ENCODE peak calls at places on chromosomes 1 and 21, in ten cellular contexts. D is trophoblast cell, W is fibroblast of lung, K is pancreas, S is uterus, N is colonic mucosa, Q is ascending aorta, U is mesenchymal stem cell, O is mesendoderm, X is mucosa of descending colon. A is an unnamed sample.

GRCh38 chr1:160813215-160813614 is 17.2 kb downstream of the LY9 start:
- DNase-seq in D (peak; percentile 52), W (peak; percentile 6), K (no peak), S (no peak), N (no peak), Q (no peak), U (no peak), O (peak; percentile 63), X (no peak), A (no peak)

GRCh38 chr1:10744654-10745238 is 51.7 kb downstream of the CASZ1 start:
- DNase-seq in D (no peak), W (no peak), K (no peak), S (no peak), N (no peak), Q (no peak), U (no peak), O (no peak), X (no peak), A (no peak)

GRCh38 chr1:25148673-25149300 is 83.5 kb downstream of the SYF2 start:
- DNase-seq in D (no peak), W (peak; percentile 6), K (no peak), S (no peak), N (peak; percentile 31), Q (no peak), U (no peak), O (peak; percentile 63), X (peak; percentile 48), A (peak; percentile 29)

GRCh38 chr1:161727343-161727924 is 6.1 kb downstream of the FCRLB start:
- DNase-seq in D (no peak), W (peak; percentile 91), K (no peak), S (no peak), N (peak; percentile 20), Q (no peak), U (peak; percentile 89), O (no peak), X (peak; percentile 21), A (peak; percentile 73)

GRCh38 chr1:199463521-199464127 is 563.9 kb upstream of the NR5A2 start:
- DNase-seq in D (peak; percentile 42), W (peak; percentile 69), K (peak; percentile 41), S (no peak), N (peak; percentile 24), Q (no peak), U (peak; percentile 86), O (peak; percentile 85), X (peak; percentile 33), A (no peak)

GRCh38 chr21:30227128-30227527 is 11.2 kb upstream of the CLDN8 start:
- DNase-seq in D (no peak), W (no peak), K (no peak), S (no peak), N (no peak), Q (no peak), U (peak; percentile 1), O (no peak), X (no peak), A (no peak)

GRCh38 chr1:178379807-178380206 is 117.0 kb downstream of the CLEC20A start:
- DNase-seq in D (no peak), W (no peak), K (no peak), S (no peak), N (no peak), Q (no peak), U (no peak), O (peak; percentile 63), X (no peak), A (no peak)

GRCh38 chr1:199510314-199510713 is 517.2 kb upstream of the NR5A2 start:
- DNase-seq in D (no peak), W (no peak), K (no peak), S (no peak), N (no peak), Q (no peak), U (no peak), O (no peak), X (no peak), A (no peak)

GRCh38 chr1:151047925-151048644 is 534 bp downstream of the C1orf56 start:
- DNase-seq in D (peak; percentile 20), W (peak; percentile 72), K (peak; percentile 74), S (peak; percentile 71), N (peak; percentile 76), Q (peak; percentile 85), U (peak; percentile 77), O (peak; percentile 89), X (peak; percentile 73), A (no peak)
- H3K4me1 ChIP-seq in D (peaks cover 5% of the 10 kb centered on the region), W (peaks cover 2% of the 10 kb centered on the region), K (peaks cover 13% of the 10 kb centered on the region), S (no peaks in the 10 kb centered on the region), N (peaks cover 7% of the 10 kb centered on the region), Q (no peaks in the 10 kb centered on the region), U (peaks cover 8% of the 10 kb centered on the region), O (peaks cover 1% of the 10 kb centered on the region), X (peaks cover 6% of the 10 kb centered on the region), A (peaks cover 39% of the 10 kb centered on the region)

GRCh38 chr1:32758795-32759430 is 56.3 kb upstream of the SYNC start:
- DNase-seq in D (no peak), W (no peak), K (no peak), S (no peak), N (no peak), Q (no peak), U (no peak), O (peak; percentile 96), X (no peak), A (no peak)

GRCh38 chr1:32759997-32760623 is 57.0 kb downstream of the YARS1 start:
- DNase-seq in D (peak; percentile 89), W (peak; percentile 92), K (peak; percentile 99), S (peak; percentile 74), N (peak; percentile 95), Q (no peak), U (peak; percentile 48), O (peak; percentile 99), X (peak; percentile 94), A (no peak)

GRCh38 chr1:32759521-32759980 is 57.0 kb upstream of the SYNC start:
- DNase-seq in D (no peak), W (no peak), K (peak; percentile 91), S (no peak), N (peak; percentile 87), Q (no peak), U (no peak), O (peak; percentile 68), X (peak; percentile 79), A (no peak)

GRCh38 chr1:32757213-32757895 is 54.8 kb upstream of the SYNC start:
- DNase-seq in D (no peak), W (no peak), K (no peak), S (no peak), N (peak; percentile 64), Q (no peak), U (no peak), O (peak; percentile 90), X (peak; percentile 63), A (no peak)

DNA sequence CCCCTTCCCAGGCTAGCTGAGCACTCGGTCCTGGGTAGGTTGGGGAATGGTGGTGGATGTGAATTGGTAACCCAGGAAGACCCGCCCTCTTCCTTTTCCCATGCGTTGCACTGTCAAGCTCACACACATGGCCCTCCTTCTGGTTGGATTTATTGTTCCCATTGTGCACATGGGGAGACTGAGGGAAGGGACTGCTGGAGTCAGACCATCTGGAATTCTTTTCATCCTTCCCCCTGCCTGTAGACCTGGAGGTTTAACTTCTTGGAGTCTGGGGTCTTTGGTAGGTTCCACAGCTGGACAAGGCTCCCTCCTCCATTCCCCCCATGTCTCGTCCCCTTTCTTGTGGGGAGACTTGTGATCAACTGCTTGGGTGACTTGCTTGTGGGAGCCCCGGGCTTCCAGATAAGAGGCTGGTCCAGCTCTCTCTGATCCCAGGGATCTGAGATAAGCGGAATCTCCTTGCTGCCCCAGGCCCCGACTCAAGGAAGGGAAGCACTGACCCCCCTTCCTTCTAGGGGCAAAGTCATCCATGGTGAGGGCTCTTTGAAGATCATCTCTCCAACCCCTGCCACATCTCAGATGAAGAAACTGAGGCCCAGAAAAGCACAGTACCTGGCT is 55.7 kb upstream of the SYNC start:
- DNase-seq in D (no peak), W (no peak), K (no peak), S (no peak), N (no peak), Q (no peak), U (no peak), O (peak; percentile 82), X (no peak), A (no peak)
- H3K4me1 ChIP-seq in D (peaks cover 62% of the 10 kb centered on the region), W (peaks cover 26% of the 10 kb centered on the region), K (peaks cover 60% of the 10 kb centered on the region), S (peaks cover 4% of the 10 kb centered on the region), N (peaks cover 31% of the 10 kb centered on the region), Q (peaks cover 12% of the 10 kb centered on the region), U (peaks cover 52% of the 10 kb centered on the region), O (peaks cover 44% of the 10 kb centered on the region), X (peaks cover 85% of the 10 kb centered on the region), A (peaks cover 14% of the 10 kb centered on the region)

GRCh38 chr21:43768868-43769167 is 7.3 kb downstream of the CSTB start:
- DNase-seq in D (no peak), W (no peak), K (no peak), S (no peak), N (no peak), Q (no peak), U (no peak), O (peak; percentile 53), X (no peak), A (no peak)

GRCh38 chr21:43771199-43771675 is 4.9 kb downstream of the CSTB start:
- DNase-seq in D (no peak), W (no peak), K (no peak), S (no peak), N (no peak), Q (no peak), U (peak; percentile 31), O (no peak), X (no peak), A (no peak)

GRCh38 chr21:43767980-43768867 is 7.9 kb downstream of the CSTB start:
- DNase-seq in D (peak; percentile 96), W (peak; percentile 90), K (no peak), S (no peak), N (peak; percentile 76), Q (no peak), U (peak; percentile 81), O (peak; percentile 69), X (peak; percentile 78), A (no peak)

GRCh38 chr21:43770066-43770655 is 5.9 kb downstream of the CSTB start:
- DNase-seq in D (no peak), W (no peak), K (no peak), S (no peak), N (no peak), Q (no peak), U (no peak), O (no peak), X (no peak), A (no peak)

GRCh38 chr21:43769325-43769958 is 6.7 kb downstream of the CSTB start:
- DNase-seq in D (no peak), W (no peak), K (no peak), S (no peak), N (no peak), Q (no peak), U (no peak), O (no peak), X (no peak), A (no peak)
- H3K4me1 ChIP-seq in D (peaks cover 14% of the 10 kb centered on the region), W (peaks cover 9% of the 10 kb centered on the region), K (peaks cover 6% of the 10 kb centered on the region), S (no peaks in the 10 kb centered on the region), N (peaks cover 8% of the 10 kb centered on the region), Q (peaks cover 4% of the 10 kb centered on the region), U (peaks cover 29% of the 10 kb centered on the region), O (peaks cover 5% of the 10 kb centered on the region), X (peaks cover 10% of the 10 kb centered on the region), A (no peaks in the 10 kb centered on the region)

GRCh38 chr21:37372127-37372731 is 5.7 kb downstream of the DYRK1A start:
- DNase-seq in D (no peak), W (no peak), K (no peak), S (no peak), N (no peak), Q (no peak), U (no peak), O (no peak), X (no peak), A (no peak)

GRCh38 chr21:37373539-37373938 is 7.0 kb downstream of the DYRK1A start:
- DNase-seq in D (no peak), W (no peak), K (no peak), S (no peak), N (no peak), Q (no peak), U (no peak), O (no peak), X (no peak), A (no peak)

GRCh38 chr21:37378700-37379139 is 12.1 kb downstream of the DYRK1A start:
- DNase-seq in D (no peak), W (no peak), K (no peak), S (no peak), N (no peak), Q (no peak), U (no peak), O (no peak), X (no peak), A (no peak)

GRCh38 chr21:37374026-37374425 is 7.5 kb downstream of the DYRK1A start:
- DNase-seq in D (no peak), W (peak; percentile 60), K (no peak), S (no peak), N (no peak), Q (no peak), U (peak; percentile 49), O (no peak), X (no peak), A (no peak)

DNA sequence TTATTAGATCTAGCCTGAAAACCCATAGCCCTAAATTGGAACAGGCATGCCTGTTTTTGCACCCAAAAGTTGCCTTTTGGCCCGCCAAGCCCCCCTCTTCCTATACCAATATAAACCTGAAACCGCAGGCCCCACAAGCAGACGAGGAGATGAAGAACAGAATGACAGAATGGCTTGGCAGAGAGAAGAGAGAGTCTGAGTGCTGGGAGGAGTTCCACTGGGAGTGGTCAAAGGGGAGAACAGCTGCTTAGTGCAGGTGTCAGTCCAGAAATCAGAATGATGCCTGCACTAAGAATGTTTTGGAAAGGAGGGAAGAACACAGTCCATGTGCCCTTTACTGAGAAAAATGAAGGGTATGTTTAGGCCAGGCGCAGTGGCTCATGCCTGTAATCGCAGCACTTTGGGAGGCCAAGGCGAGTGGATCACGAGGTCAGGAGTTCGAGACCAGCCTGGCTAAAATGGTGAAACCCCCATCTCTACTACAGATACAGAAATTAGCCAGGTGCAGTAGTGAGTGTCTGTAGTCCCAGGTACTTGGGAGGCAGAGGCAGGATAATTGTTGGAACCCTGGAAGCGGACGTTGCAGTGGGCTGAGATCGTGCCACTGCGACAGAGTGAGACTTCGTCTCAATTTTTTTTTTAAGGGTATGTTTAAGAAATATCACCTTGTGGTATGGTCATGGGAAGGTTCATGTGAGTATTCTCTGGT is 9.4 kb downstream of the DYRK1A start:
- DNase-seq in D (no peak), W (no peak), K (no peak), S (no peak), N (no peak), Q (no peak), U (no peak), O (no peak), X (no peak), A (no peak)
- H3K4me1 ChIP-seq in D (peaks cover 5% of the 10 kb centered on the region), W (peaks cover 3% of the 10 kb centered on the region), K (peaks cover 54% of the 10 kb centered on the region), S (peaks cover 4% of the 10 kb centered on the region), N (peaks cover 12% of the 10 kb centered on the region), Q (peaks cover 44% of the 10 kb centered on the region), U (peaks cover 12% of the 10 kb centered on the region), O (peaks cover 3% of the 10 kb centered on the region), X (peaks cover 53% of the 10 kb centered on the region), A (peaks cover 91% of the 10 kb centered on the region)